ENCODE peak calls at places on chromosomes 3 and 15, in eight cellular contexts. One of them, this sample, is unnamed.

GRCh38 chr15:40769310-40770146 is at the start of gene C15orf62:
- DNase-seq in cardiac muscle cell: peak
- DNase-seq in AG04449: no peak
- DNase-seq in ovary: peak
- DNase-seq in sigmoid colon: no peak
- DNase-seq in GM12865: peak
- DNase-seq in heart left ventricle: no peak
- DNase-seq in cardiac fibroblast: peak
- DNase-seq in this sample: no peak

GRCh38 chr15:101362986-101363566 is 68.0 kb upstream of the SNRPA1 start:
- DNase-seq in cardiac muscle cell: no peak
- DNase-seq in AG04449: no peak
- DNase-seq in ovary: no peak
- DNase-seq in sigmoid colon: no peak
- DNase-seq in GM12865: no peak
- DNase-seq in heart left ventricle: no peak
- DNase-seq in cardiac fibroblast: no peak
- DNase-seq in this sample: no peak

GRCh38 chr3:148074916-148075315 is 622.8 kb upstream of the AGTR1 start:
- DNase-seq in cardiac muscle cell: no peak
- DNase-seq in AG04449: no peak
- DNase-seq in ovary: no peak
- DNase-seq in sigmoid colon: no peak
- DNase-seq in GM12865: no peak
- DNase-seq in heart left ventricle: no peak
- DNase-seq in cardiac fibroblast: no peak
- DNase-seq in this sample: no peak

GRCh38 chr3:69739204-69740102 is at the start of gene MITF:
- DNase-seq in cardiac muscle cell: peak
- DNase-seq in AG04449: peak
- DNase-seq in ovary: peak
- DNase-seq in sigmoid colon: peak
- DNase-seq in GM12865: peak
- DNase-seq in heart left ventricle: peak
- DNase-seq in cardiac fibroblast: peak
- DNase-seq in this sample: peak

GRCh38 chr15:62138124-62138523 is 27.0 kb downstream of the C2CD4B start:
- DNase-seq in cardiac muscle cell: peak
- DNase-seq in AG04449: no peak
- DNase-seq in ovary: no peak
- DNase-seq in sigmoid colon: no peak
- DNase-seq in GM12865: no peak
- DNase-seq in heart left ventricle: no peak
- DNase-seq in cardiac fibroblast: peak
- DNase-seq in this sample: peak

GRCh38 chr3:24367216-24367615 is 127.4 kb downstream of the THRB start:
- DNase-seq in cardiac muscle cell: no peak
- DNase-seq in AG04449: no peak
- DNase-seq in ovary: no peak
- DNase-seq in sigmoid colon: no peak
- DNase-seq in GM12865: no peak
- DNase-seq in heart left ventricle: no peak
- DNase-seq in cardiac fibroblast: no peak
- DNase-seq in this sample: no peak

GRCh38 chr3:129988429-129988828 is 13.9 kb downstream of the TRH start:
- DNase-seq in cardiac muscle cell: no peak
- DNase-seq in AG04449: no peak
- DNase-seq in ovary: no peak
- DNase-seq in sigmoid colon: no peak
- DNase-seq in GM12865: no peak
- DNase-seq in heart left ventricle: no peak
- DNase-seq in cardiac fibroblast: no peak
- DNase-seq in this sample: no peak

GRCh38 chr3:129824926-129825541 is 68.5 kb downstream of the TMCC1 start:
- DNase-seq in cardiac muscle cell: peak
- DNase-seq in AG04449: no peak
- DNase-seq in ovary: no peak
- DNase-seq in sigmoid colon: no peak
- DNase-seq in GM12865: peak
- DNase-seq in heart left ventricle: peak
- DNase-seq in cardiac fibroblast: peak
- DNase-seq in this sample: no peak

GRCh38 chr3:100715176-100715575 is 5.9 kb downstream of the TFG start:
- DNase-seq in cardiac muscle cell: no peak
- DNase-seq in AG04449: no peak
- DNase-seq in ovary: no peak
- DNase-seq in sigmoid colon: no peak
- DNase-seq in GM12865: no peak
- DNase-seq in heart left ventricle: no peak
- DNase-seq in cardiac fibroblast: no peak
- DNase-seq in this sample: no peak

GRCh38 chr3:193827831-193828230 is 234.8 kb downstream of the OPA1 start:
- DNase-seq in cardiac muscle cell: no peak
- DNase-seq in AG04449: no peak
- DNase-seq in ovary: no peak
- DNase-seq in sigmoid colon: no peak
- DNase-seq in GM12865: no peak
- DNase-seq in heart left ventricle: no peak
- DNase-seq in cardiac fibroblast: no peak
- DNase-seq in this sample: no peak

GRCh38 chr15:64461577-64462162 is 1.3 kb downstream of the ZNF609 start:
- DNase-seq in cardiac muscle cell: peak
- DNase-seq in AG04449: no peak
- DNase-seq in ovary: peak
- DNase-seq in sigmoid colon: no peak
- DNase-seq in GM12865: peak
- DNase-seq in heart left ventricle: peak
- DNase-seq in cardiac fibroblast: no peak
- DNase-seq in this sample: peak

GRCh38 chr3:77837626-77838025 is 797.7 kb downstream of the ROBO2 start:
- DNase-seq in cardiac muscle cell: no peak
- DNase-seq in AG04449: no peak
- DNase-seq in ovary: no peak
- DNase-seq in sigmoid colon: no peak
- DNase-seq in GM12865: no peak
- DNase-seq in heart left ventricle: no peak
- DNase-seq in cardiac fibroblast: no peak
- DNase-seq in this sample: no peak

GRCh38 chr3:136612512-136612911 is 139.7 kb downstream of the STAG1 start:
- DNase-seq in cardiac muscle cell: no peak
- DNase-seq in AG04449: no peak
- DNase-seq in ovary: no peak
- DNase-seq in sigmoid colon: no peak
- DNase-seq in GM12865: no peak
- DNase-seq in heart left ventricle: no peak
- DNase-seq in cardiac fibroblast: peak
- DNase-seq in this sample: peak

GRCh38 chr3:114218006-114218405 is 19.4 kb downstream of the ZNF80 start:
- DNase-seq in cardiac muscle cell: peak
- DNase-seq in AG04449: no peak
- DNase-seq in ovary: no peak
- DNase-seq in sigmoid colon: no peak
- DNase-seq in GM12865: no peak
- DNase-seq in heart left ventricle: no peak
- DNase-seq in cardiac fibroblast: peak
- DNase-seq in this sample: no peak

DNA sequence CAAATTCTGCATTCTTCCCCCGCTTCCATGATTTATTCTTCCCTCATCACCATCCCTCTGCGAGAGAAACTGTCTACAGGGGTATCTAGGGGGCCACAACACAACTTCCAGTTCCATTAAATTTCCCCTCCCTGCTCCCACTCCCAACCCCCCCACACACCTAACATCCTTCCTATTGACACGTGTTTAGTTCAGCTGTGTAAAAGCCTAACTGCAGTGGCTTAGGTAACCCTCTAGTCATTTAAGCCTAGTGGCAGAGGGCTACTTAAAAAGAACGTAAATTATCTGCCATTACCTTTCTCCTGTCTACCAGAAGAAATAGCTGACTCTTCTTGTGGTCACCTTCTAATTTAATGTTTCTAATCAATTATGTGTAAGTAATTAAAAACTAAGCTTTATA is 56.3 kb downstream of the ZNF148 start:
- DNase-seq in cardiac muscle cell: no peak
- DNase-seq in AG04449: no peak
- DNase-seq in ovary: no peak
- DNase-seq in sigmoid colon: no peak
- DNase-seq in GM12865: no peak
- DNase-seq in heart left ventricle: no peak
- DNase-seq in cardiac fibroblast: no peak
- DNase-seq in this sample: no peak
- H3K4me3 ChIP-seq in cardiac muscle cell: no peak
- H3K4me3 ChIP-seq in AG04449: no peak
- H3K4me3 ChIP-seq in ovary: no peak
- H3K4me3 ChIP-seq in sigmoid colon: no peak
- H3K4me3 ChIP-seq in GM12865: no peak
- H3K4me3 ChIP-seq in heart left ventricle: no peak
- H3K4me3 ChIP-seq in cardiac fibroblast: no peak
- H3K4me3 ChIP-seq in this sample: no peak

GRCh38 chr3:184129012-184129411 is 6.1 kb upstream of the EIF2B5 start:
- DNase-seq in cardiac muscle cell: peak
- DNase-seq in AG04449: no peak
- DNase-seq in ovary: no peak
- DNase-seq in sigmoid colon: no peak
- DNase-seq in GM12865: peak
- DNase-seq in heart left ventricle: no peak
- DNase-seq in cardiac fibroblast: peak
- DNase-seq in this sample: peak
- TF ChIP-seq CTCF in cardiac muscle cell: peak
- TF ChIP-seq CTCF in AG04449: peak
- TF ChIP-seq CTCF in ovary: no peak
- TF ChIP-seq CTCF in sigmoid colon: no peak
- TF ChIP-seq CTCF in GM12865: peak
- TF ChIP-seq CTCF in heart left ventricle: peak
- TF ChIP-seq CTCF in cardiac fibroblast: peak
- TF ChIP-seq CTCF in this sample: peak

GRCh38 chr15:75649045-75649761 is 1.5 kb downstream of the SNX33 start:
- DNase-seq in cardiac muscle cell: no peak
- DNase-seq in AG04449: no peak
- DNase-seq in ovary: no peak
- DNase-seq in sigmoid colon: peak
- DNase-seq in GM12865: no peak
- DNase-seq in heart left ventricle: no peak
- DNase-seq in cardiac fibroblast: no peak
- DNase-seq in this sample: no peak

GRCh38 chr15:75653347-75653913 is 5.7 kb downstream of the SNX33 start:
- DNase-seq in cardiac muscle cell: no peak
- DNase-seq in AG04449: no peak
- DNase-seq in ovary: no peak
- DNase-seq in sigmoid colon: peak
- DNase-seq in GM12865: no peak
- DNase-seq in heart left ventricle: peak
- DNase-seq in cardiac fibroblast: no peak
- DNase-seq in this sample: no peak

GRCh38 chr15:75649848-75650247 is 2.1 kb downstream of the SNX33 start:
- DNase-seq in cardiac muscle cell: no peak
- DNase-seq in AG04449: no peak
- DNase-seq in ovary: no peak
- DNase-seq in sigmoid colon: peak
- DNase-seq in GM12865: no peak
- DNase-seq in heart left ventricle: no peak
- DNase-seq in cardiac fibroblast: no peak
- DNase-seq in this sample: no peak

GRCh38 chr15:75651810-75652543 is 4.3 kb downstream of the SNX33 start:
- DNase-seq in cardiac muscle cell: no peak
- DNase-seq in AG04449: no peak
- DNase-seq in ovary: no peak
- DNase-seq in sigmoid colon: no peak
- DNase-seq in GM12865: no peak
- DNase-seq in heart left ventricle: no peak
- DNase-seq in cardiac fibroblast: no peak
- DNase-seq in this sample: no peak

GRCh38 chr15:75650908-75651809 is 3.4 kb downstream of the SNX33 start:
- DNase-seq in cardiac muscle cell: peak
- DNase-seq in AG04449: no peak
- DNase-seq in ovary: peak
- DNase-seq in sigmoid colon: peak
- DNase-seq in GM12865: no peak
- DNase-seq in heart left ventricle: peak
- DNase-seq in cardiac fibroblast: peak
- DNase-seq in this sample: peak
- H3K4me3 ChIP-seq in cardiac muscle cell: no peak
- H3K4me3 ChIP-seq in AG04449: peak
- H3K4me3 ChIP-seq in ovary: peak
- H3K4me3 ChIP-seq in sigmoid colon: peak
- H3K4me3 ChIP-seq in GM12865: no peak
- H3K4me3 ChIP-seq in heart left ventricle: no peak
- H3K4me3 ChIP-seq in cardiac fibroblast: peak
- H3K4me3 ChIP-seq in this sample: peak

GRCh38 chr15:83166218-83166617 is 41.4 kb downstream of the HDGFL3 start:
- DNase-seq in cardiac muscle cell: no peak
- DNase-seq in AG04449: no peak
- DNase-seq in ovary: no peak
- DNase-seq in sigmoid colon: no peak
- DNase-seq in GM12865: no peak
- DNase-seq in heart left ventricle: no peak
- DNase-seq in cardiac fibroblast: peak
- DNase-seq in this sample: no peak

GRCh38 chr15:83160741-83161140 is 46.9 kb downstream of the HDGFL3 start:
- DNase-seq in cardiac muscle cell: no peak
- DNase-seq in AG04449: no peak
- DNase-seq in ovary: no peak
- DNase-seq in sigmoid colon: no peak
- DNase-seq in GM12865: no peak
- DNase-seq in heart left ventricle: no peak
- DNase-seq in cardiac fibroblast: no peak
- DNase-seq in this sample: no peak

GRCh38 chr15:83166830-83167229 is 40.8 kb downstream of the HDGFL3 start:
- DNase-seq in cardiac muscle cell: no peak
- DNase-seq in AG04449: no peak
- DNase-seq in ovary: no peak
- DNase-seq in sigmoid colon: no peak
- DNase-seq in GM12865: no peak
- DNase-seq in heart left ventricle: no peak
- DNase-seq in cardiac fibroblast: no peak
- DNase-seq in this sample: no peak

GRCh38 chr15:83164409-83165404 is 42.9 kb downstream of the HDGFL3 start:
- DNase-seq in cardiac muscle cell: no peak
- DNase-seq in AG04449: peak
- DNase-seq in ovary: no peak
- DNase-seq in sigmoid colon: no peak
- DNase-seq in GM12865: peak
- DNase-seq in heart left ventricle: no peak
- DNase-seq in cardiac fibroblast: peak
- DNase-seq in this sample: peak

GRCh38 chr15:83163032-83163431 is 44.6 kb downstream of the HDGFL3 start:
- DNase-seq in cardiac muscle cell: no peak
- DNase-seq in AG04449: no peak
- DNase-seq in ovary: no peak
- DNase-seq in sigmoid colon: no peak
- DNase-seq in GM12865: no peak
- DNase-seq in heart left ventricle: no peak
- DNase-seq in cardiac fibroblast: peak
- DNase-seq in this sample: no peak
- TF ChIP-seq CTCF in cardiac muscle cell: no peak
- TF ChIP-seq CTCF in AG04449: no peak
- TF ChIP-seq CTCF in ovary: no peak
- TF ChIP-seq CTCF in sigmoid colon: no peak
- TF ChIP-seq CTCF in GM12865: no peak
- TF ChIP-seq CTCF in heart left ventricle: no peak
- TF ChIP-seq CTCF in cardiac fibroblast: no peak
- TF ChIP-seq CTCF in this sample: no peak

This sample was measured in foreskin fibroblast.